ENCODE peak calls at places on chromosomes 2 and 18, in seven cellular contexts. L is prostate gland, F is upper lobe of left lung, W is GM12878, T is breast epithelium, S is SK-N-SH, X is K562. I is an unnamed sample.

GRCh38 chr2:186611526-186611925 is 21.7 kb downstream of the ITGAV start:
- DNase-seq in X (no peak), W (no peak), L (no peak), F (no peak), T (no peak), S (no peak), I (no peak)

GRCh38 chr18:9387891-9388290 is 53.3 kb downstream of the TWSG1 start:
- DNase-seq in L (no peak), S (no peak), W (no peak), T (no peak), X (no peak), F (no peak), I (no peak)

GRCh38 chr2:170817247-170817998 is 736 bp downstream of the GAD1 start:
- DNase-seq in F (peak; percentile 86), S (peak; percentile 60), W (no peak), L (no peak), X (no peak), T (no peak), I (peak; percentile 57)

GRCh38 chr2:215352602-215353001 is 40.7 kb downstream of the ATIC start:
- DNase-seq in X (no peak), F (no peak), T (no peak), W (no peak), S (no peak), L (no peak), I (no peak)

GRCh38 chr18:49206717-49207116 is 253.7 kb downstream of the DYM start:
- DNase-seq in S (peak; percentile 8), F (no peak), X (no peak), W (no peak), T (no peak), L (no peak), I (no peak)

GRCh38 chr2:27707462-27708256 is 44.0 kb downstream of the SLC4A1AP start:
- DNase-seq in X (no peak), S (no peak), W (no peak), T (no peak), F (no peak), L (no peak), I (no peak)

GRCh38 chr2:102667072-102667471 is 47.7 kb downstream of the SLC9A2 start:
- DNase-seq in S (no peak), X (no peak), T (no peak), F (no peak), W (no peak), L (no peak), I (no peak)

GRCh38 chr2:36780231-36780808 is 83.8 kb downstream of the VIT start:
- DNase-seq in L (peak; percentile 27), T (no peak), F (no peak), X (peak; percentile 57), S (peak; percentile 65), W (peak; percentile 16), I (peak; percentile 83)

GRCh38 chr2:22536131-22536530 is 848.8 kb upstream of the KLHL29 start:
- DNase-seq in T (no peak), L (no peak), X (no peak), F (no peak), S (no peak), W (no peak), I (no peak)

GRCh38 chr18:54020346-54020745 is 204.1 kb downstream of the MBD2 start:
- DNase-seq in L (no peak), T (no peak), S (no peak), W (no peak), F (no peak), X (no peak), I (no peak)

GRCh38 chr2:220152281-220152680 is 524.9 kb downstream of the SLC4A3 start:
- DNase-seq in X (no peak), W (no peak), F (no peak), L (no peak), T (no peak), S (no peak), I (no peak)

GRCh38 chr18:57436193-57436964 is 1.2 kb downstream of the ONECUT2 start:
- DNase-seq in S (peak; percentile 47), L (no peak), X (no peak), T (no peak), F (peak; percentile 81), W (no peak), I (peak; percentile 52)

GRCh38 chr18:57435851-57436192 is 648 bp downstream of the ONECUT2 start:
- DNase-seq in S (peak; percentile 60), F (no peak), L (no peak), X (no peak), W (no peak), T (no peak), I (peak; percentile 10)

GRCh38 chr18:57433492-57434176 is 1.5 kb upstream of the ONECUT2 start:
- DNase-seq in W (no peak), F (no peak), L (no peak), T (no peak), X (no peak), S (no peak), I (peak; percentile 9)

GRCh38 chr18:57434177-57434535 is 1.0 kb upstream of the ONECUT2 start:
- DNase-seq in T (no peak), S (no peak), L (no peak), W (no peak), F (no peak), X (no peak), I (peak; percentile 67)

GRCh38 chr18:57434536-57435494 is at the start of gene ONECUT2:
- DNase-seq in S (peak; percentile 99), L (peak; percentile 85), X (peak; percentile 93), W (no peak), T (peak; percentile 93), F (peak; percentile 97), I (peak; percentile 98)
- TF ChIP-seq POLR2AphosphoS5 in S (no peak), L (peak; percentile 50), X (no peak), W (no peak), T (no peak), F (no peak), I (no peak)

GRCh38 chr2:218886461-218886947 is 5.9 kb downstream of the WNT10A start:
- DNase-seq in T (no peak), S (peak; percentile 92), F (peak; percentile 75), L (no peak), X (no peak), W (no peak), I (no peak)
- H3K27me3 ChIP-seq in T (no peaks in the 10 kb centered on the region), S (peaks cover 16% of the 10 kb centered on the region), F (peaks cover 10% of the 10 kb centered on the region), L (no peaks in the 10 kb centered on the region), X (peaks cover 60% of the 10 kb centered on the region), W (no peaks in the 10 kb centered on the region), I (peaks cover 98% of the 10 kb centered on the region)

GRCh38 chr2:144332356-144333143 is 187.4 kb downstream of the ZEB2 start:
- DNase-seq in L (peak; percentile 78), W (no peak), S (peak; percentile 95), X (peak; percentile 93), F (peak; percentile 98), T (peak; percentile 74), I (peak; percentile 89)

GRCh38 chr2:144330951-144331651 is 188.8 kb downstream of the ZEB2 start:
- DNase-seq in X (no peak), S (peak; percentile 13), F (no peak), T (no peak), L (no peak), W (no peak), I (peak; percentile 26)

GRCh38 chr2:144333144-144333555 is 186.8 kb downstream of the ZEB2 start:
- DNase-seq in F (no peak), T (no peak), X (no peak), S (no peak), W (no peak), L (no peak), I (peak; percentile 32)

GRCh38 chr2:144329472-144329871 is 190.4 kb downstream of the ZEB2 start:
- DNase-seq in L (no peak), W (no peak), T (no peak), S (no peak), F (no peak), X (no peak), I (no peak)

DNA sequence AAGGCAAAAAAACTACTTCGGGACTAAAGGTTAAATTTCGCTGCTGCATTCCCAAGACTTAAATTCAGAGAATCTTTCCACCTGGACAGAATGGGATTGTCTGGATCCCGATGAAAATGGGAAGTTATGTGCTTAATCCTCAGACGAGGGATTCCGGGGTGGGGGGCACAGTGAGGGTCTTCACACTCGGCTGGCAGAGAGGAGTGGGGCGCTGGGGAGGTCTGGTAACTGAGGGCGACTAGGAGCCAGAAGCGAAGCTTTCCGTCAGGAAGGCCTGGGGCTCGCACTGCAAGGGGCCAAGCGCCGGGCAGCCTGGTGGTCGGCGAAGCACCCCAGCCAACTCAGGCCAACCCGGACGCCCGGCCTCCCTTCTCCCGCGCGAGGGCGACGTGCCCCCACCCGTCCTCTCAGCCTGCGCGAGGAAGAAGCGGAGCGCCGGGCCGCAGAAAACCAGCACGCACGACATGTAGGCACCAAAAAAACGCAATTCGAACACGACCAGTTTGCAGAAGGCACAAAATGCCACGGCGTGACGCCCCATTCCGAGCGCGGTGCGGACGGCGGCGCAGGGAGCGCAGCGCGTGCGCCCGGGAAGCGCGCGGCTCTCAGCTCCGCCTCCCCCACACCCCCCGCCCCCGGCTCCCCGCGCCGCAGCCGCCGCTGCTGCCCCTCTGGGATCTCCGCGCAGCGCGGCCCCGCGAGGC is 188.1 kb downstream of the ZEB2 start:
- DNase-seq in S (peak; percentile 94), W (no peak), X (peak; percentile 58), T (peak; percentile 56), L (peak; percentile 35), F (no peak), I (peak; percentile 57)
- TF ChIP-seq POLR2AphosphoS5 in S (peak; percentile 56), W (no peak), X (peak; percentile 33), T (peak; percentile 48), L (no peak), F (no peak), I (peak; percentile 60)

GRCh38 chr2:30722936-30723725 is 84.1 kb downstream of the CAPN13 start:
- DNase-seq in F (no peak), W (no peak), X (no peak), L (no peak), S (no peak), T (no peak), I (no peak)
- H3K27me3 ChIP-seq in F (no peaks in the 10 kb centered on the region), W (no peaks in the 10 kb centered on the region), X (peaks cover 6% of the 10 kb centered on the region), L (no peaks in the 10 kb centered on the region), S (peaks cover 23% of the 10 kb centered on the region), T (no peaks in the 10 kb centered on the region), I (no peaks in the 10 kb centered on the region)

DNA sequence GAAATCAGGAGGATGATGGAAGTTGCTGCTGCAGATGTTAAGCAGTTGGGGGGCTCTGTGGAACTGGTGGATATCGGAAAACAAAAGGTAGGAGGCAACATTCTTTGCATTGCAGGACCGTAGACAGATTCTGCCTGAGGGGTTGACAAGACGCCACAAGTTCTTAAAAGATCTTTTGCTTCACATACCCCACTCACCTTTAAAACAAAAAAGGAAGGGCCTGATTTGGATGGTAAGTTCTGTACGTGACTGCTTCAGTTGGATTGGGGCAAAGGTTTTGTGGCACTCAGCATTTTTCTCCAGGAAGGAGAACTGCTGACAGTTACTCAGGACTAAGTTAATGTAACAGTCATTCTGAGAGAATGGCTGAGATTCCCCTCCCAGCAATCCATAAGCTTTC is 5.2 kb downstream of the CNDP2 start:
- DNase-seq in W (no peak), L (peak; percentile 25), T (no peak), F (no peak), S (no peak), X (no peak), I (no peak)
- TF ChIP-seq POLR2AphosphoS5 in W (no peak), L (no peak), T (no peak), F (no peak), S (no peak), X (no peak), I (no peak)

I was measured in GM23338.